ENCODE peak calls at places on chromosomes 1 and 21, in four cellular contexts. I, P, Y and H are unnamed samples.

GRCh38 chr1:233972951-233973635 is 68.6 kb downstream of the SLC35F3 start:
- DNase-seq in I (no peak), P (no peak), Y (no peak), H (no peak)

GRCh38 chr1:224052767-224053166 is 61.1 kb upstream of the FBXO28 start:
- DNase-seq in I (peak), P (no peak), Y (peak), H (peak)

GRCh38 chr1:199747984-199748383 is 279.5 kb upstream of the NR5A2 start:
- DNase-seq in I (no peak), P (peak), Y (no peak), H (no peak)

GRCh38 chr1:157880621-157881020 is 39.0 kb upstream of the CD5L start:
- DNase-seq in I (no peak), P (no peak), Y (no peak), H (no peak)

GRCh38 chr1:172935062-172935592 is 115.6 kb downstream of the TNFSF18 start:
- DNase-seq in I (peak), P (no peak), Y (peak), H (no peak)

GRCh38 chr1:116751149-116751548 is 3.1 kb upstream of the CD2 start:
- DNase-seq in I (no peak), P (no peak), Y (no peak), H (no peak)

GRCh38 chr1:240503558-240503957 is 108.4 kb downstream of the GREM2 start:
- DNase-seq in I (no peak), P (no peak), Y (no peak), H (no peak)

GRCh38 chr1:57124768-57125446 is 159.1 kb upstream of the C8B start:
- DNase-seq in I (no peak), P (no peak), Y (peak), H (no peak)

GRCh38 chr21:43269461-43269860 is 100.7 kb downstream of the CRYAA start:
- DNase-seq in I (no peak), P (peak), Y (no peak), H (peak)

GRCh38 chr1:26287033-26287711 is 7.3 kb downstream of the SH3BGRL3 start:
- DNase-seq in I (no peak), P (no peak), Y (peak), H (peak)

GRCh38 chr1:30856260-30856790 is 52.2 kb downstream of the SDC3 start:
- DNase-seq in I (no peak), P (peak), Y (no peak), H (peak)

GRCh38 chr1:16375521-16376359 is 8.7 kb downstream of the SZRD1 start:
- DNase-seq in I (peak), P (no peak), Y (peak), H (peak)

GRCh38 chr1:26409191-26409751 is 1.3 kb upstream of the LIN28A start:
- DNase-seq in I (no peak), P (peak), Y (no peak), H (peak)

GRCh38 chr1:160837558-160838205 is 25.0 kb downstream of the CD244 start:
- DNase-seq in I (no peak), P (no peak), Y (no peak), H (no peak)

GRCh38 chr1:224213438-224214119 is 30.5 kb downstream of the DEGS1 start:
- DNase-seq in I (no peak), P (peak), Y (no peak), H (no peak)

GRCh38 chr1:219189021-219189824 is 15.5 kb downstream of the LYPLAL1 start:
- DNase-seq in I (peak), P (no peak), Y (peak), H (peak)

GRCh38 chr21:41110664-41111063 is 57.3 kb upstream of the BACE2 start:
- DNase-seq in I (no peak), P (no peak), Y (no peak), H (no peak)

GRCh38 chr1:53448241-53448841 is 10.9 kb upstream of the DMRTB1 start:
- DNase-seq in I (no peak), P (peak), Y (no peak), H (no peak)

GRCh38 chr1:46159516-46159915 is 15.4 kb upstream of the TSPAN1 start:
- DNase-seq in I (no peak), P (no peak), Y (no peak), H (no peak)

GRCh38 chr1:27203946-27204345 is 30.5 kb upstream of the WDTC1 start:
- DNase-seq in I (no peak), P (no peak), Y (peak), H (no peak)

GRCh38 chr1:156140879-156141707 is 12.3 kb upstream of the SEMA4A start:
- DNase-seq in I (peak), P (peak), Y (peak), H (peak)

GRCh38 chr1:236451796-236452373 is 57.8 kb downstream of the EDARADD start:
- DNase-seq in I (no peak), P (peak), Y (no peak), H (no peak)

GRCh38 chr1:230335861-230336549 is 90.1 kb downstream of the PGBD5 start:
- DNase-seq in I (peak), P (no peak), Y (peak), H (no peak)

DNA sequence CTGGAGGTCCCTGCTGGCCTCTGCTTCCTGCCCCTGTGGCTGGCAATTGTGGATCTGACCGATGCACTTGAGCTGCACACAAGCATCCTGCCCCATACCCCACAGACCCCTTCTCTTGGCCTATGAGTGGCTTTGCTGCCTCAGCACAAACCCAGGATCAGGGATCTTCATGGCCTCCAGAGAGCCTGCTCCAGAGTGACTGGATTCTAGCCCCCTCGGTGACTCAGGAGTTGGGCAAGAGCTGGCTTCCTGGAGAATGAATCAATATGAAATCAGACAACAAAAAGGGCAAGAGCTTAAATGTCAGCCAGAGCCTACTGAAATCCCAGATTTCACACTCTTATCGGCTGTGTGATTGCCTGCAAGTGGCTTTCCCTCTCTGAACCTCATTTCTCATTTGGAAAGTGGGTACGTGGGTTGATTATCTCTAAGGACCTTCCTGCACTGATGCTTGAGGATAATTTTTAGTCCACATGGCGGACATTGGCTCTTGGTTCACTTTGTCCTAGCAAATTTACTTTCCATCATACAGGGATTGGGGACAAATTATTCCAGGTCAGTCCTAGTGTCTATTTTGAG is 111.4 kb downstream of the ACTL8 start:
- DNase-seq in I (peak), P (no peak), Y (peak), H (peak)
- H2AFZ ChIP-seq in I (peak), P (peak), Y (peak), H (peak)

DNA sequence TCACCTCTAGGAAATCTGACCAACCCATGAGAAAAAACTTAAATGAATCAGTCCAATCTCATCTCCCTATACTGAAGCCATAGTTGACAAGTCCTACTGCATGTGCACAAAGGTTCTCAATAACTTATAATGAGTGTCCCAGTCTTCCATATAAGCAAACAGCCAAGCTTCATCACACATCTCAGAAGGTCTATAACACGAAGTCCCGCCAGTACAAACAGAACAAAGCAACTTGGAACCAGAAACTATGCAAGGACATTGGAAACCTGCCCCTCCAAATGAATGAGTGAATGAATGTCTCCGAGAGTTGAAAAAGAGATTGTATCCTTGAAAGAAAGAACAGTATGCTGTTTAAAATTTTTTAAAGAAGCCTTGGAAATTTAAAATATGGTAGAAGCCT is 53.6 kb upstream of the IPO9 start:
- DNase-seq in I (no peak), P (no peak), Y (no peak), H (no peak)
- H3K27ac ChIP-seq in I (no peak), P (no peak), Y (no peak), H (peak)

DNA sequence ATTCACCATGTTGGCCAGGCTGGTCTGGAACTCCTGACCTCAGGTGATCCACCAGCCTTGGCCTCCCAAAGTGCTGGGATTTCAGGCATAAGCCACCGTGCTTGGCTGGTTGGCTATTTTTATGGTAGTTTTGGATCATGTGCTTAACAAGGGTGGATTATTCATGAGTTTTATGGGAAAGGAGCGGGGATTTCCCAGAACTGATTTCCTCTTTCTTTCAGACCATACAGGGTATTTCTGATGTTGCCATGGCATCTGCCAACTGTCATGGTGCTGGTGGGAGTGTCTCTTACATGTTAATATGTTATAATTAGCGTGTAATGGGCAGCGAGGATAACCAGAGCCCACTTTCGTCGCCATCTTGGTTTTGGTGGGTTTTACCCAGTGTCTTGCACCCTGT is 3.2 kb downstream of the TRPM2 start:
- DNase-seq in I (no peak), P (no peak), Y (no peak), H (peak)
- H2AFZ ChIP-seq in I (no peak), P (no peak), Y (no peak), H (no peak)

GRCh38 chr21:38293765-38294164 is 37.0 kb downstream of the KCNJ15 start:
- DNase-seq in I (no peak), P (no peak), Y (no peak), H (no peak)
- H3K27ac ChIP-seq in I (no peak), P (no peak), Y (no peak), H (no peak)

DNA sequence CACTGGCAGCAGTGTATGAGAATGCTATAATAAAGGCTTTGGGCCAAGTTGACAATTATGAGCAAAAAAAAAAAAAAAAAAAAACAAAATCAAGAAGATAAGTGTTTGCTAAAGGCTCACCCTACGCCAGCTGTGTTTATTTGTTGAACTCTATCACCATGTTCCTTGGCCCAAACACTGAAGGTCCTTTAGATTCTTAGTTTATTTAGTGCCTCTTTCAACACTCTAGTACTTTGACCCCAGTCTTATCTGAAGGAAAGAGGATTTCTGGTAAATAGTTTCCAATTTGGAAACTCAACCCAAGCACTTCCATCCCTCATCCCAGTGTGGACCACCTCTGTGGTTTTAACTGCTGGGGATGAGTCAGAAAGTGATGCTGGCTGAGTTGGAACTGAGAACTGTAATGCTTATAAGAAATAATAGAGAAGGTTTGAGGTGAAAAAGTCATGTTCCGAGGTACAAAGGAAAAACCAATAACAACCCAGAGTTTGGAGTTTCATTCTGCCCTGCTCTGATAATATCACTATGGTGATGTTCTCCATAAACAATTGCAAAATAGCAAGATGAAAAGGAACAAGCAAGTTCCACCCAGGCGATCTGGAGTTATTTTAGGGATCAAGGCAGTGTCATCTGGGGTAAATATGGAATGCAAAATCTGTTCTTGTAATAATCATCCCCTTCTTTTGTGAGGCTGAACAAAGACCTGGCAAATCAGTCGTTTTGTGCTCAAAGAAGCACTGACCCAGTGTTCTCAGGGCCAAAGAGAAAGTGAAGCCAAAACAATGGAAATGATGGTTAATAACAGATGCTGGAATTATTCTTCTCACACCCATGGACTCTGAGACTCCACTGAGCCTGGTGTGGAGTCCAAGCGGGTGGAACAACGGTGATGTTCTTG is 19.7 kb upstream of the CAPZB start:
- DNase-seq in I (peak), P (no peak), Y (peak), H (no peak)
- H2AFZ ChIP-seq in I (no peak), P (no peak), Y (no peak), H (peak)

DNA sequence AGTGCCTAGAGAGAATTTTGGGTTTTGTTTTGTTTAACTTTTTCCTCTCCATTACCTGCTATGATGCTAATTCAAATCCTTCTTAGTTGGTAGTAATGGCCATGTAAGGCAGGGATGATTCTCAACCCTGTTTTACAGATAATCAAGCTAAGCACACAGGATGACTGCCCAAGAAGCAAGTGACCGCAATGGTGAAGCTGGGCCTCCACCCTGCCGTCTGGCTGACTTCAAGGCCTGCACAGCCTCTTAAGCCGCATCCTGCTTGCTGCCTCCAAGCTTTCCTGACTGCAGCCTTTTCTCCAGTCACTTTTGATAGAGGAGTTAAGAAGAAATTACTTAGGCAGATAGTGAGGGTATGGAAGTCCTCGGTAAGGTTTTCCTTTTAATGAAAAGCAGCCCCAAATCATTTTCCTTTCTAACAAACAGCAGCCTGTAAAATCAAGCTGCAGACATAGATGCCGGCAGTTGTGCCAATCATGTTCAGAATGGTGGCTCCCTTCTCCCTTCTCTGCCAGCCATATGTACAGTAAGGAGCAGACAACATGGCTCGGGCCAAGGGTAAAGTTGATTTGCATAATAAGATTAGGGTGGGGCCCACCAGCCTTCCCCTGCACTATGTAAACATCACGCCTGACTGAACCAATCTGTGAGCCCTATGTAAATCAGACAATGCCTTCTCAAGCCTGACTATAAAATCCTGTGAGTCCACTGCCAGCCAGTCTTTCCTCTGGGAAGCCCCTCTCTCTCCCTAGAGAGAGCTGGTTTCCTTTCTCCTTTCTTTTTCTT is 8.8 kb upstream of the CTBS start:
- DNase-seq in I (peak), P (no peak), Y (no peak), H (no peak)
- H3K27ac ChIP-seq in I (no peak), P (no peak), Y (no peak), H (no peak)

GRCh38 chr1:59693431-59693830 is 121.3 kb upstream of the HOOK1 start:
- DNase-seq in I (no peak), P (no peak), Y (no peak), H (no peak)

GRCh38 chr1:59691261-59691660 is 123.5 kb upstream of the HOOK1 start:
- DNase-seq in I (peak), P (no peak), Y (no peak), H (no peak)

GRCh38 chr1:59690531-59690930 is 124.2 kb upstream of the HOOK1 start:
- DNase-seq in I (no peak), P (no peak), Y (no peak), H (no peak)

GRCh38 chr1:59695301-59695700 is 119.4 kb upstream of the HOOK1 start:
- DNase-seq in I (no peak), P (no peak), Y (no peak), H (no peak)

DNA sequence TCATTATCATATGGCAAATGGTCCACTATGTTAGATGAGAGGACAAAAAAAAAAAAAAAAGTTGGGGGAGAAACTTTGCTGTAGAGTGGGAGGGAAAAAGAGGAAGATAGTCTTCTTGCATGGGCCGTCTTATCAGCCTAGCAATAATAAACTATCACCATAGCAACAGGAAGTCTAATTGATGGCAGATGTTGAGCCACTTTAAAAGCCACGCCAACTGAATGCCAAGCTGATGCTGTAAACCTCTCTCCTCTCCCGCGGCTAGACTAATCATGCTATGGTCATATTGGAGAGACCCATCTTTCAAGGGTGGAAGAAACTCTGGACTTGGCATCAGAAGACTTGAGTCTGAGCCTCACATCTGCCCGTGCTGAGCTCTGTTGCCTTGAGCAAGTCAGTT is 122.2 kb upstream of the HOOK1 start:
- DNase-seq in I (peak), P (no peak), Y (peak), H (peak)
- H2AFZ ChIP-seq in I (no peak), P (no peak), Y (no peak), H (peak)